ENCODE peak calls at places on chromosomes 7 and 10, in five cellular contexts. V is AG08395, A is germinal center, J is amniotic stem cell, H is NCI-H1694. S is an unnamed sample.

GRCh38 chr7:156442503-156442902 is 198.1 kb upstream of the RNF32 start:
- DNase-seq in V (no peak), A (no peak), J (no peak), H (no peak), S (no peak)

GRCh38 chr10:99124376-99124775 is 111.3 kb downstream of the HPSE2 start:
- DNase-seq in V (no peak), A (no peak), J (no peak), H (no peak), S (no peak)

GRCh38 chr7:143068446-143068845 is 16.3 kb downstream of the OR6V1 start:
- DNase-seq in V (no peak), A (no peak), J (no peak), H (no peak), S (no peak)

GRCh38 chr10:11874568-11875182 is 51.5 kb downstream of the PROSER2 start:
- DNase-seq in V (no peak), A (no peak), J (no peak), H (no peak), S (no peak)

GRCh38 chr10:10798543-10799192 is 219.0 kb upstream of the CELF2 start:
- DNase-seq in V (no peak), A (no peak), J (no peak), H (no peak), S (peak)

GRCh38 chr7:75054744-75055527 is 18.7 kb downstream of the RCC1L start:
- DNase-seq in V (peak), A (no peak), J (peak), H (no peak), S (peak)

GRCh38 chr7:131222171-131222570 is 105.5 kb upstream of the MKLN1 start:
- DNase-seq in V (no peak), A (peak), J (no peak), H (no peak), S (no peak)

GRCh38 chr7:118573065-118573464 is 348.6 kb downstream of the ANKRD7 start:
- DNase-seq in V (no peak), A (no peak), J (no peak), H (peak), S (no peak)

GRCh38 chr7:156027821-156028220 is 215.6 kb upstream of the SHH start:
- DNase-seq in V (no peak), A (no peak), J (no peak), H (no peak), S (no peak)

GRCh38 chr7:143381427-143382125 is 431 bp downstream of the ZYX start:
- DNase-seq in V (peak), A (no peak), J (no peak), H (peak), S (peak)

GRCh38 chr7:83876593-83876992 is 227.7 kb upstream of the SEMA3E start:
- DNase-seq in V (peak), A (no peak), J (peak), H (no peak), S (peak)

GRCh38 chr10:110629680-110630191 is 14.4 kb upstream of the RBM20 start:
- DNase-seq in V (peak), A (no peak), J (peak), H (no peak), S (peak)

GRCh38 chr7:1355568-1356340 is 103.5 kb downstream of the MICALL2 start:
- DNase-seq in V (no peak), A (no peak), J (no peak), H (no peak), S (no peak)